ENCODE peak calls at places on chromosomes 7 and 10, in four cellular contexts. One of them, this sample, is unnamed.

GRCh38 chr7:105639677-105640493 is 58.6 kb upstream of the EFCAB10 start:
- DNase-seq in K562: no peak
- DNase-seq in IMR-90: no peak
- DNase-seq in endothelial cell of umbilical vein: no peak
- DNase-seq in this sample: no peak

GRCh38 chr7:95871078-95871848 is 98.9 kb downstream of the DYNC1I1 start:
- DNase-seq in K562: peak
- DNase-seq in IMR-90: peak
- DNase-seq in endothelial cell of umbilical vein: peak
- DNase-seq in this sample: no peak

GRCh38 chr10:97659589-97659988 is 19.1 kb downstream of the PI4K2A start:
- DNase-seq in K562: no peak
- DNase-seq in IMR-90: peak
- DNase-seq in endothelial cell of umbilical vein: no peak
- DNase-seq in this sample: no peak

GRCh38 chr7:82234457-82235049 is 209.0 kb downstream of the CACNA2D1 start:
- DNase-seq in K562: no peak
- DNase-seq in IMR-90: peak
- DNase-seq in endothelial cell of umbilical vein: peak
- DNase-seq in this sample: no peak

GRCh38 chr7:17952387-17952786 is 12.1 kb upstream of the SNX13 start:
- DNase-seq in K562: no peak
- DNase-seq in IMR-90: no peak
- DNase-seq in endothelial cell of umbilical vein: no peak
- DNase-seq in this sample: peak

GRCh38 chr7:5478568-5479045 is 55.0 kb upstream of the TNRC18 start:
- DNase-seq in K562: no peak
- DNase-seq in IMR-90: no peak
- DNase-seq in endothelial cell of umbilical vein: no peak
- DNase-seq in this sample: no peak

GRCh38 chr10:45470098-45471012 is 96.3 kb downstream of the ALOX5 start:
- DNase-seq in K562: peak
- DNase-seq in IMR-90: peak
- DNase-seq in endothelial cell of umbilical vein: peak
- DNase-seq in this sample: no peak

GRCh38 chr10:31340343-31340742 is 21.3 kb downstream of the ZEB1 start:
- DNase-seq in K562: no peak
- DNase-seq in IMR-90: no peak
- DNase-seq in endothelial cell of umbilical vein: no peak
- DNase-seq in this sample: no peak

GRCh38 chr10:10798543-10799192 is 219.0 kb upstream of the CELF2 start:
- DNase-seq in K562: no peak
- DNase-seq in IMR-90: no peak
- DNase-seq in endothelial cell of umbilical vein: peak
- DNase-seq in this sample: no peak

GRCh38 chr7:50730459-50731400 is 52.0 kb downstream of the GRB10 start:
- DNase-seq in K562: no peak
- DNase-seq in IMR-90: no peak
- DNase-seq in endothelial cell of umbilical vein: peak
- DNase-seq in this sample: no peak

GRCh38 chr7:151236406-151236805 is 4.1 kb downstream of the CHPF2 start:
- DNase-seq in K562: no peak
- DNase-seq in IMR-90: no peak
- DNase-seq in endothelial cell of umbilical vein: no peak
- DNase-seq in this sample: no peak

GRCh38 chr10:101489355-101489754 is 98.7 kb downstream of the POLL start:
- DNase-seq in K562: no peak
- DNase-seq in IMR-90: peak
- DNase-seq in endothelial cell of umbilical vein: no peak
- DNase-seq in this sample: no peak

GRCh38 chr10:43055991-43056567 is 20.8 kb upstream of the RET start:
- DNase-seq in K562: no peak
- DNase-seq in IMR-90: no peak
- DNase-seq in endothelial cell of umbilical vein: no peak
- DNase-seq in this sample: no peak

GRCh38 chr7:93835684-93836083 is 54.9 kb downstream of the TFPI2 start:
- DNase-seq in K562: no peak
- DNase-seq in IMR-90: no peak
- DNase-seq in endothelial cell of umbilical vein: no peak
- DNase-seq in this sample: no peak

GRCh38 chr10:32169556-32169955 is 113.3 kb upstream of the KIF5B start:
- DNase-seq in K562: no peak
- DNase-seq in IMR-90: no peak
- DNase-seq in endothelial cell of umbilical vein: peak
- DNase-seq in this sample: no peak

GRCh38 chr10:6221971-6222751 is 19.4 kb downstream of the PFKFB3 start:
- DNase-seq in K562: no peak
- DNase-seq in IMR-90: peak
- DNase-seq in endothelial cell of umbilical vein: no peak
- DNase-seq in this sample: no peak

GRCh38 chr7:151349507-151349853 is 7.9 kb downstream of the NUB1 start:
- DNase-seq in K562: no peak
- DNase-seq in IMR-90: no peak
- DNase-seq in endothelial cell of umbilical vein: no peak
- DNase-seq in this sample: no peak

GRCh38 chr10:132422169-132422691 is 25.2 kb downstream of the PWWP2B start:
- DNase-seq in K562: peak
- DNase-seq in IMR-90: no peak
- DNase-seq in endothelial cell of umbilical vein: no peak
- DNase-seq in this sample: no peak

GRCh38 chr7:11830004-11830403 is 2.0 kb downstream of the THSD7A start:
- DNase-seq in K562: no peak
- DNase-seq in IMR-90: no peak
- DNase-seq in endothelial cell of umbilical vein: peak
- DNase-seq in this sample: no peak

GRCh38 chr10:4693967-4694366 is 132.0 kb upstream of the AKR1E2 start:
- DNase-seq in K562: no peak
- DNase-seq in IMR-90: no peak
- DNase-seq in endothelial cell of umbilical vein: no peak
- DNase-seq in this sample: no peak

GRCh38 chr10:73899401-73899780 is 11.5 kb upstream of the PLAU start:
- DNase-seq in K562: no peak
- DNase-seq in IMR-90: peak
- DNase-seq in endothelial cell of umbilical vein: peak
- DNase-seq in this sample: no peak

GRCh38 chr7:142797799-142798377 is 27.1 kb downstream of the PRSS2 start:
- DNase-seq in K562: no peak
- DNase-seq in IMR-90: no peak
- DNase-seq in endothelial cell of umbilical vein: no peak
- DNase-seq in this sample: no peak

GRCh38 chr10:34434119-34434594 is 380.9 kb downstream of the PARD3 start:
- DNase-seq in K562: no peak
- DNase-seq in IMR-90: peak
- DNase-seq in endothelial cell of umbilical vein: peak
- DNase-seq in this sample: no peak

DNA sequence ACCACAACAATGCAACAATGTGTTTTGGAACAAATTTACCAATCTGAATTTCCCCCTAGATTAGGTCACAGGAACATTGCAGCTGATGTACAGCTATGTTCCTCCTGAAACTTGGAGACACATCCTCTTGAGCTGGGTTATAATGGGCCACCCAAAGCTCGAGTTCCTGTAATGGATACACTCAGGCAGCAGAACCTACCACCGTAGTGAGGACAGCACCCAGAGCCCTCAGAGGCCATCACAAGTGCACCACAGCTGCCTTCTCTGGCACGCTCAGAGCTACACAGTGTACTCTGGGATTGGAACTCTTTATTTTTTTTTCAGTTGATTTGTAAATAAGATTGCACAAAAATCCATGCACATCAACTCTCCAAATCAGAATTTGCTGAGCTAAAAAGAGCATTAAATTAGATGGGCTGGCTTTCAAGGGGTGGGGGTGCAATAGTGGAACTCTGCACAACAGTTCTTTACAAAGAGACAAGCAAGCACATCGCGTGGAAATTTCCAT is 56.7 kb downstream of the EGFR start:
- DNase-seq in K562: no peak
- DNase-seq in IMR-90: no peak
- DNase-seq in endothelial cell of umbilical vein: no peak
- DNase-seq in this sample: no peak
- TF ChIP-seq FOS in K562: no peak
- TF ChIP-seq FOS in IMR-90: no peak
- TF ChIP-seq FOS in endothelial cell of umbilical vein: no peak
- TF ChIP-seq FOS in this sample: no peak

GRCh38 chr10:52213511-52213831 is 100.6 kb upstream of the DKK1 start:
- DNase-seq in K562: no peak
- DNase-seq in IMR-90: peak
- DNase-seq in endothelial cell of umbilical vein: no peak
- DNase-seq in this sample: no peak

GRCh38 chr10:52212062-52212461 is 102.0 kb upstream of the DKK1 start:
- DNase-seq in K562: no peak
- DNase-seq in IMR-90: peak
- DNase-seq in endothelial cell of umbilical vein: no peak
- DNase-seq in this sample: no peak

GRCh38 chr10:52212802-52213510 is 101.1 kb upstream of the DKK1 start:
- DNase-seq in K562: no peak
- DNase-seq in IMR-90: no peak
- DNase-seq in endothelial cell of umbilical vein: no peak
- DNase-seq in this sample: no peak

GRCh38 chr10:52208394-52208793 is 105.7 kb upstream of the DKK1 start:
- DNase-seq in K562: no peak
- DNase-seq in IMR-90: no peak
- DNase-seq in endothelial cell of umbilical vein: no peak
- DNase-seq in this sample: no peak

GRCh38 chr10:52210161-52210560 is 103.9 kb upstream of the DKK1 start:
- DNase-seq in K562: no peak
- DNase-seq in IMR-90: no peak
- DNase-seq in endothelial cell of umbilical vein: no peak
- DNase-seq in this sample: no peak
- TF ChIP-seq FOS in K562: no peak
- TF ChIP-seq FOS in IMR-90: no peak
- TF ChIP-seq FOS in endothelial cell of umbilical vein: no peak
- TF ChIP-seq FOS in this sample: no peak

GRCh38 chr7:128795129-128795528 is 3.4 kb downstream of the CCDC136 start:
- DNase-seq in K562: no peak
- DNase-seq in IMR-90: no peak
- DNase-seq in endothelial cell of umbilical vein: no peak
- DNase-seq in this sample: no peak
- TF ChIP-seq FOS in K562: no peak
- TF ChIP-seq FOS in IMR-90: no peak
- TF ChIP-seq FOS in endothelial cell of umbilical vein: no peak
- TF ChIP-seq FOS in this sample: no peak

DNA sequence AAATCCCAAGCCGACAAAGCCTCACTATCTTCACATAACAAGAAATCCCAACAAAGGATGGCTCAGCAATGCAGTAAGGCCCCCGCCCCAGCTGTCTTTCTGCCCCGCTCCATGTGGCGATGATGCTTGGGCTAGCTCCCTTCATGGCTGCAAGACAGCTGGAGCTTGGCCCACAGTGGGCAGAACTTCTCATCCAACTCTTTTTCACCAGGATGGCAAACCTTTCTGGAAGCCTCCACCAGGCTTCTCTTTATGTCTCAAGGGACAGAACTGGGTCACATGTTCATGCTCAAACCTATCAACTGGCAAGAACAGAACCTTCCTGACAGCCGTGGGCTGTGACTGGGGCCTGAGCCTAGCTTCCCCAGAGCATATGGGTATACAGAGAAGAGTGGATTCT is 260.5 kb upstream of the MKLN1 start:
- DNase-seq in K562: no peak
- DNase-seq in IMR-90: no peak
- DNase-seq in endothelial cell of umbilical vein: no peak
- DNase-seq in this sample: no peak
- TF ChIP-seq FOS in K562: no peak
- TF ChIP-seq FOS in IMR-90: no peak
- TF ChIP-seq FOS in endothelial cell of umbilical vein: no peak
- TF ChIP-seq FOS in this sample: no peak

DNA sequence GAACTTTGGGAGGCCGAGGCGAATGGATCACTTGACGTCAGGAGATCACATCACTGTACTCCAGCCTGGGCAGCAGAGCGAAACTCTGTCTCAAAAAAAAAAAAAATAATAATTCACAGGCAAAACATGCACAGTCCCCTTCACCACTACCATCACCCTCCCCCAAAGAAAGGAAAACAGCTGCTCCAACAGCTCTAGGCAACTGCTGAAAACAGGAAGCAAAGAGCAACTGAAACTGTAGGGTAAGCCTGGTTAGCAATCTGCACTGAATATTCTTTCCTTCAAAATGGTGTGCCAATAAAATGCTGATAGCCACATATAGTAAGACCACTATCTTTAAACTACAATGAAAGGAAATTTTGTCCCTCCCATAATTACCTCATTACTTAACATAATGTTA is 11.8 kb downstream of the NT5C2 start:
- DNase-seq in K562: no peak
- DNase-seq in IMR-90: no peak
- DNase-seq in endothelial cell of umbilical vein: peak
- DNase-seq in this sample: peak
- TF ChIP-seq FOS in K562: no peak
- TF ChIP-seq FOS in IMR-90: no peak
- TF ChIP-seq FOS in endothelial cell of umbilical vein: no peak
- TF ChIP-seq FOS in this sample: no peak

DNA sequence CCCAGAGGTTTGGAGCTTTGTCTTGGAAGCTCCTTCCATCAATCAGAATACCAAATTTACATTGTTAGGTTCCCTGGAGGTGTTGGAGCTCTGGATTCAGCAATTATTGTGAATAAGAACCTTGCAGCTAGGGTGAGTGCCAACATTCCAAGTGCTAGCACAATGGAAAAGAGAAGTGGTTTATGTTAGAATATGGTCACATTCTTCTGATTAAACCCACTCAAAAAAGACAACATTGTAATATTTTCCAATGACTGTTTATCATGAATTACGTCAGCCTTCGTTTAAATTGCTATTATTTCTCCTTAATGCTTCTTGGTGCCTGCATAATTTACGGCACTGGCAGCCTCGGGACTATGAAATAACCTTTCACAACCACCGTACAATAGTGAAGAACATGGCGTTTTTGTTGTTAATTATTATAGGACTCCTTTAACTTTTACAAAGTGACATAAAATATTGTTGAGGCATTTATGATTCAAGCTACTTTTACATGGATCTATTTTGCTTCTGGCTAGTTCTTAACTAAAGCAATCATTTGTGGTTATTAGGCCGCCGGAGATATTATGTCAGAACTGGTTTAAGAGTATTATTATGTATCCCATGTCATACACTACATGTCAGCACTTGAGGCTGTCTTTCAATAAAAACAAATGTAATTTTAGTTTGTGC is 117.7 kb downstream of the ARID5B start:
- DNase-seq in K562: no peak
- DNase-seq in IMR-90: no peak
- DNase-seq in endothelial cell of umbilical vein: peak
- DNase-seq in this sample: no peak
- TF ChIP-seq FOS in K562: no peak
- TF ChIP-seq FOS in IMR-90: no peak
- TF ChIP-seq FOS in endothelial cell of umbilical vein: no peak
- TF ChIP-seq FOS in this sample: no peak

GRCh38 chr7:103811997-103812396 is 177.5 kb downstream of the RELN start:
- DNase-seq in K562: no peak
- DNase-seq in IMR-90: no peak
- DNase-seq in endothelial cell of umbilical vein: no peak
- DNase-seq in this sample: no peak
- TF ChIP-seq FOS in K562: no peak
- TF ChIP-seq FOS in IMR-90: no peak
- TF ChIP-seq FOS in endothelial cell of umbilical vein: no peak
- TF ChIP-seq FOS in this sample: no peak